ENCODE peak calls at places on chromosome 2, in four cellular contexts. M is fibroblast of gingiva; L is endothelial cell; E is stimulated activated CD4-positive, alpha-beta T cell treated with anti-CD3 and anti-CD28 coated beads, Interleukin-4, amount 100 ng/mL, for 1 hour. K is an unnamed sample.

GRCh38 chr2:135840601-135841000 is 3.6 kb upstream of the LCT start:
- DNase-seq in M (no peak), L (no peak), E (no peak), K (peak; percentile 29)

GRCh38 chr2:120291464-120292311 is 39.0 kb downstream of the RALB start:
- DNase-seq in E (no peak), L (no peak), M (no peak), K (no peak)

GRCh38 chr2:121520641-121520994 is 10.1 kb upstream of the RNU4ATAC start:
- DNase-seq in M (no peak), L (no peak), E (no peak), K (no peak)

GRCh38 chr2:127721311-127721977 is 20.1 kb downstream of the SFT2D3 start:
- DNase-seq in E (no peak), L (no peak), M (peak; percentile 18), K (no peak)

GRCh38 chr2:229206548-229206947 is 64.5 kb downstream of the PID1 start:
- DNase-seq in E (no peak), L (no peak), M (no peak), K (no peak)

GRCh38 chr2:95372845-95373244 is 29.7 kb upstream of the FAHD2A start:
- DNase-seq in M (no peak), E (no peak), L (no peak), K (no peak)

GRCh38 chr2:134031539-134031938 is 222.3 kb upstream of the MGAT5 start:
- DNase-seq in L (no peak), M (no peak), E (no peak), K (no peak)

GRCh38 chr2:240595381-240596079 is 9.0 kb downstream of the CAPN10 start:
- DNase-seq in L (peak; percentile 62), E (peak; percentile 26), M (no peak), K (no peak)

GRCh38 chr2:102138331-102138730 is 4.2 kb upstream of the IL1R1 start:
- DNase-seq in E (no peak), L (no peak), M (no peak), K (no peak)

GRCh38 chr2:221747289-221747972 is 175.3 kb upstream of the EPHA4 start:
- DNase-seq in M (no peak), E (no peak), L (no peak), K (no peak)

GRCh38 chr2:26347286-26347865 is 787 bp upstream of the ADGRF3 start:
- DNase-seq in L (no peak), E (no peak), M (peak; percentile 11), K (no peak)

GRCh38 chr2:156687715-156688114 is 251.5 kb downstream of the GPD2 start:
- DNase-seq in M (peak; percentile 26), L (no peak), E (no peak), K (no peak)

GRCh38 chr2:147030966-147031760 is 813.7 kb upstream of the ACVR2A start:
- DNase-seq in M (peak; percentile 69), E (no peak), L (no peak), K (no peak)

GRCh38 chr2:151106805-151107490 is 154.7 kb downstream of the RBM43 start:
- DNase-seq in L (no peak), E (no peak), M (no peak), K (no peak)